ENCODE peak calls at places on chromosomes 7 and 10, in six cellular contexts. One of them, this sample, is unnamed.

GRCh38 chr7:121395494-121395960 is 581 bp downstream of the FAM3C start:
- DNase-seq in left ventricle myocardium inferior: no peak
- DNase-seq in fibroblast of villous mesenchyme: peak
- DNase-seq in fibroblast of pulmonary artery: peak
- DNase-seq in kidney epithelial cell: no peak
- DNase-seq in GM13976: no peak
- DNase-seq in this sample: peak

GRCh38 chr10:119219747-119220320 is 12.5 kb downstream of the GRK5 start:
- DNase-seq in fibroblast of villous mesenchyme: no peak
- DNase-seq in left ventricle myocardium inferior: no peak
- DNase-seq in GM13976: no peak
- DNase-seq in kidney epithelial cell: no peak
- DNase-seq in fibroblast of pulmonary artery: no peak
- DNase-seq in this sample: no peak

GRCh38 chr7:51006483-51007235 is 224.0 kb upstream of the GRB10 start:
- DNase-seq in GM13976: no peak
- DNase-seq in fibroblast of pulmonary artery: no peak
- DNase-seq in fibroblast of villous mesenchyme: no peak
- DNase-seq in left ventricle myocardium inferior: no peak
- DNase-seq in kidney epithelial cell: no peak
- DNase-seq in this sample: no peak

GRCh38 chr7:6392712-6393666 is 54.8 kb downstream of the DAGLB start:
- DNase-seq in fibroblast of villous mesenchyme: peak
- DNase-seq in kidney epithelial cell: peak
- DNase-seq in GM13976: no peak
- DNase-seq in fibroblast of pulmonary artery: peak
- DNase-seq in left ventricle myocardium inferior: peak
- DNase-seq in this sample: peak

GRCh38 chr7:44288811-44289340 is 36.5 kb downstream of the CAMK2B start:
- DNase-seq in left ventricle myocardium inferior: peak
- DNase-seq in fibroblast of villous mesenchyme: no peak
- DNase-seq in fibroblast of pulmonary artery: no peak
- DNase-seq in kidney epithelial cell: no peak
- DNase-seq in GM13976: no peak
- DNase-seq in this sample: peak

GRCh38 chr7:44454348-44454747 is 36.1 kb downstream of the NUDCD3 start:
- DNase-seq in left ventricle myocardium inferior: no peak
- DNase-seq in fibroblast of pulmonary artery: no peak
- DNase-seq in kidney epithelial cell: no peak
- DNase-seq in fibroblast of villous mesenchyme: no peak
- DNase-seq in GM13976: no peak
- DNase-seq in this sample: no peak

GRCh38 chr7:136061433-136061832 is 84.3 kb upstream of the MTPN start:
- DNase-seq in left ventricle myocardium inferior: no peak
- DNase-seq in GM13976: no peak
- DNase-seq in fibroblast of villous mesenchyme: no peak
- DNase-seq in kidney epithelial cell: no peak
- DNase-seq in fibroblast of pulmonary artery: no peak
- DNase-seq in this sample: no peak

GRCh38 chr10:35300063-35300699 is 36.1 kb upstream of the CCNY start:
- DNase-seq in fibroblast of villous mesenchyme: peak
- DNase-seq in fibroblast of pulmonary artery: no peak
- DNase-seq in kidney epithelial cell: no peak
- DNase-seq in GM13976: peak
- DNase-seq in left ventricle myocardium inferior: peak
- DNase-seq in this sample: no peak

GRCh38 chr10:44517635-44518034 is 132.7 kb upstream of the CXCL12 start:
- DNase-seq in GM13976: no peak
- DNase-seq in left ventricle myocardium inferior: no peak
- DNase-seq in fibroblast of pulmonary artery: no peak
- DNase-seq in fibroblast of villous mesenchyme: no peak
- DNase-seq in kidney epithelial cell: no peak
- DNase-seq in this sample: no peak

GRCh38 chr7:155815332-155816191 is 3.3 kb upstream of the SHH start:
- DNase-seq in fibroblast of villous mesenchyme: peak
- DNase-seq in left ventricle myocardium inferior: no peak
- DNase-seq in GM13976: peak
- DNase-seq in fibroblast of pulmonary artery: peak
- DNase-seq in kidney epithelial cell: no peak
- DNase-seq in this sample: peak
- TF ChIP-seq CTCF in fibroblast of villous mesenchyme: peak
- TF ChIP-seq CTCF in left ventricle myocardium inferior: peak
- TF ChIP-seq CTCF in GM13976: peak
- TF ChIP-seq CTCF in fibroblast of pulmonary artery: peak
- TF ChIP-seq CTCF in kidney epithelial cell: peak
- TF ChIP-seq CTCF in this sample: peak

GRCh38 chr7:665751-666453 is 60.6 kb upstream of the DNAAF5 start:
- DNase-seq in left ventricle myocardium inferior: peak
- DNase-seq in fibroblast of villous mesenchyme: peak
- DNase-seq in kidney epithelial cell: no peak
- DNase-seq in GM13976: no peak
- DNase-seq in fibroblast of pulmonary artery: no peak
- DNase-seq in this sample: no peak
- TF ChIP-seq CTCF in left ventricle myocardium inferior: peak
- TF ChIP-seq CTCF in fibroblast of villous mesenchyme: peak
- TF ChIP-seq CTCF in kidney epithelial cell: peak
- TF ChIP-seq CTCF in GM13976: no peak
- TF ChIP-seq CTCF in fibroblast of pulmonary artery: peak
- TF ChIP-seq CTCF in this sample: no peak

DNA sequence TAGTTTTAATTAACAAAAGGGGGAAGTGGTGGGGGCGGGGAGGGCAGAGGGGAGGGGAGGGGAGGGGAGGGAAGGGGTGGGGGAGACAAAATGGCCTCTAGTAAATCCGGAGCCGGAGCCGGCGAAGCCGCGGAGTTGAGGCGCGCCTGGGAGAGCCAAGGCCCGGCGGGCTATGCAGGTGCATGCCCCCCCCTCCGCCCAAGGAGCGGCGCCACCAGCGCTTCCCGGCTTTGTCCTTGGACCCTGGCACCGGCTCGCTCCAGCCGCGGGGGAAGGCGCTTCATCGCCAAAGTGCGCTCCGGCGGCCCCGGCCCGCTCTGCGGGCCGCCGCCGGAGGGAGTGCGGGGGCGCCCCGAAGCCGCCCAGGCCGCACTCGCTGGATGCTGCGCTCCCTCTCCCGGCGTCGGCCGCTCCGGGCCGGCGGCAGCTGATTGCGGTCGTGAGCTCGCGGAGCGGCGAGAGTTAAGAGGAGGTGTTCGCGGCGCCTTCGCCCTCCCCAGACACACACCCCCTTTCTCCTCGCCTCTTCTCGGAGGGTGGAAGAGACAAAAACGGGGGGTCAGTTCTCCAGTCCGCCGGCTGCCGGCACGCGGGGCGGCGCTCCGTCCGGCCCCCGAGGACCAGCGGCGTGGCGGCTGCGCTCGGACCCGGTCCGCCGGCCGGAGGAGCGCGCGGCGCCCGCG is at the start of gene LRRC4:
- DNase-seq in fibroblast of pulmonary artery: no peak
- DNase-seq in GM13976: peak
- DNase-seq in left ventricle myocardium inferior: no peak
- DNase-seq in kidney epithelial cell: no peak
- DNase-seq in fibroblast of villous mesenchyme: peak
- DNase-seq in this sample: peak
- TF ChIP-seq CTCF in fibroblast of pulmonary artery: peak
- TF ChIP-seq CTCF in GM13976: no peak
- TF ChIP-seq CTCF in left ventricle myocardium inferior: peak
- TF ChIP-seq CTCF in kidney epithelial cell: no peak
- TF ChIP-seq CTCF in fibroblast of villous mesenchyme: no peak
- TF ChIP-seq CTCF in this sample: no peak

GRCh38 chr10:74738052-74738451 is 88.3 kb upstream of the KAT6B start:
- DNase-seq in left ventricle myocardium inferior: no peak
- DNase-seq in fibroblast of pulmonary artery: peak
- DNase-seq in kidney epithelial cell: no peak
- DNase-seq in fibroblast of villous mesenchyme: peak
- DNase-seq in GM13976: no peak
- DNase-seq in this sample: no peak
- TF ChIP-seq CTCF in left ventricle myocardium inferior: no peak
- TF ChIP-seq CTCF in fibroblast of pulmonary artery: no peak
- TF ChIP-seq CTCF in kidney epithelial cell: no peak
- TF ChIP-seq CTCF in fibroblast of villous mesenchyme: peak
- TF ChIP-seq CTCF in GM13976: no peak
- TF ChIP-seq CTCF in this sample: no peak

GRCh38 chr10:279655-280054 is 144.4 kb downstream of the ZMYND11 start:
- DNase-seq in left ventricle myocardium inferior: no peak
- DNase-seq in kidney epithelial cell: no peak
- DNase-seq in fibroblast of villous mesenchyme: no peak
- DNase-seq in fibroblast of pulmonary artery: no peak
- DNase-seq in GM13976: no peak
- DNase-seq in this sample: no peak
- TF ChIP-seq CTCF in left ventricle myocardium inferior: no peak
- TF ChIP-seq CTCF in kidney epithelial cell: no peak
- TF ChIP-seq CTCF in fibroblast of villous mesenchyme: no peak
- TF ChIP-seq CTCF in fibroblast of pulmonary artery: no peak
- TF ChIP-seq CTCF in GM13976: no peak
- TF ChIP-seq CTCF in this sample: no peak

GRCh38 chr10:42754155-42755027 is 28.2 kb upstream of the BMS1 start:
- DNase-seq in GM13976: peak
- DNase-seq in left ventricle myocardium inferior: peak
- DNase-seq in fibroblast of pulmonary artery: peak
- DNase-seq in kidney epithelial cell: no peak
- DNase-seq in fibroblast of villous mesenchyme: peak
- DNase-seq in this sample: no peak

GRCh38 chr10:42753507-42754154 is 29.0 kb upstream of the BMS1 start:
- DNase-seq in fibroblast of pulmonary artery: no peak
- DNase-seq in left ventricle myocardium inferior: no peak
- DNase-seq in GM13976: no peak
- DNase-seq in kidney epithelial cell: no peak
- DNase-seq in fibroblast of villous mesenchyme: no peak
- DNase-seq in this sample: no peak

GRCh38 chr10:42753126-42753506 is 29.5 kb upstream of the BMS1 start:
- DNase-seq in fibroblast of pulmonary artery: peak
- DNase-seq in kidney epithelial cell: peak
- DNase-seq in fibroblast of villous mesenchyme: peak
- DNase-seq in left ventricle myocardium inferior: peak
- DNase-seq in GM13976: peak
- DNase-seq in this sample: peak

GRCh38 chr10:42755591-42756093 is 27.0 kb upstream of the BMS1 start:
- DNase-seq in fibroblast of pulmonary artery: no peak
- DNase-seq in left ventricle myocardium inferior: no peak
- DNase-seq in fibroblast of villous mesenchyme: no peak
- DNase-seq in kidney epithelial cell: no peak
- DNase-seq in GM13976: no peak
- DNase-seq in this sample: no peak

DNA sequence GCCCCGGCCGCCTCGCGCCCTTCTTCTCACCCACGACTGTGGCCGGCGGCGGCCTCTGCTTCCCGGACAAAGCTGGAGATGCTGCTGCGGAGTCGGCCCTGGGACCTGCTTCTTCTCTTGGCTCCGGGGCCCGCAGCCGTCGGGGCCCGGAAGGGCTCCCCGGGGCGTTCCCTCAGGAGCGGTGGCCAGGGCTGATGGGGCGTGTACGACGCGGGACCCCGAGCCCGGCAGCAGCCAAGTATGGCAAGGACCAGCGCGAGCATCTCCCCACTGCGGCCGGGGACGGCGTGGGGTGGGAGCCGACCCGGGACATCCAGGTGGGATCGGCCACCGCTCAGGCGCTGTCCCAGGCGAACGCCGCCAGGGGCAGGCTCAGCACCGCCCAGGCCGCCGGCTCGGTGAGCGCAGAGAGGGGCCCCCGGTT is 27.6 kb upstream of the BMS1 start:
- DNase-seq in fibroblast of villous mesenchyme: no peak
- DNase-seq in kidney epithelial cell: no peak
- DNase-seq in left ventricle myocardium inferior: no peak
- DNase-seq in GM13976: no peak
- DNase-seq in fibroblast of pulmonary artery: no peak
- DNase-seq in this sample: no peak
- TF ChIP-seq CTCF in fibroblast of villous mesenchyme: no peak
- TF ChIP-seq CTCF in kidney epithelial cell: no peak
- TF ChIP-seq CTCF in left ventricle myocardium inferior: peak
- TF ChIP-seq CTCF in GM13976: no peak
- TF ChIP-seq CTCF in fibroblast of pulmonary artery: no peak
- TF ChIP-seq CTCF in this sample: no peak

DNA sequence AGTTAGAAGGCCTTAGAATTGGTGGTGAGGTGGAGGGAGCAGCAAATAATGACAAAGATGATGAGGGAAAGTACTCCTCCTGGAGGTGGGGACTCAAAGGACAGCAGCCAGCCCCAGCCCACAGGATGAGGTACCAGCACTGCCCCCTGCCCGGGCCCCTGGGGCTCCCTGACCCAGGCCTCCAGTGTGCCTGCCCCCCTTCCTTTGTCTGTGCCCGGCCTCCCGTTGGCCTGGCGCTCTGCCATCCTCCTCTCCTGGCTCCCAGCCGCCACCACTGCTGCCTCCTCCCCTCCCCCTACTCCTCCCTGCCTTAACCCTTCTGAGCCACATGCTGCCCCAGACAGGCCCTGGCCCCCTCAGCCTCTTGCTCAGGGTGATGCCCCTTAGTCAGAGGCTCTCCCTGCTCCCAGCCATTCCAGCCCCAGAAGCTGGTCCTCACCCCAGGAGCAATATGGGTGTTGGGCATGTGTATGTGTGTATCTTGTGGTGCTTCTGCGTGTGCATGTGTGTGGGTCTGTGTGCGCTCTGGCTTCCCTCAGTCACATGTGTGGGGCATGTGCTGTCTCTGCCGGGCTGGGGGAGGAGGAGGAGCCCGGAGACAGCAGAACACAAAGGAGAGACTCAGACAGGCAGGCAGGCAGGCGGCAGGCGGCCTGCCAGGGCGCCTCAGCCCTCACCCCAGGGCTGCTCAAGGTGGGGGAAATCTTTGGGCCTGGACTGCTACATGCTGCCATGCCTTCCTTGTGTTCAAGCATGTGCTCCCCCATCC is 2.6 kb downstream of the LDB1 start:
- DNase-seq in kidney epithelial cell: no peak
- DNase-seq in GM13976: peak
- DNase-seq in left ventricle myocardium inferior: peak
- DNase-seq in fibroblast of pulmonary artery: peak
- DNase-seq in fibroblast of villous mesenchyme: peak
- DNase-seq in this sample: peak
- TF ChIP-seq CTCF in kidney epithelial cell: peak
- TF ChIP-seq CTCF in GM13976: no peak
- TF ChIP-seq CTCF in left ventricle myocardium inferior: peak
- TF ChIP-seq CTCF in fibroblast of pulmonary artery: peak
- TF ChIP-seq CTCF in fibroblast of villous mesenchyme: peak
- TF ChIP-seq CTCF in this sample: no peak

This sample was measured in stomach.